ENCODE peak calls at places on chromosomes 3 and 15, in six cellular contexts. One of them, this sample, is unnamed.

GRCh38 chr3:154904328-154904727 is 175.8 kb upstream of the MME start:
- DNase-seq in heart left ventricle: no peak
- DNase-seq in ovary: no peak
- DNase-seq in spleen: no peak
- DNase-seq in esophagus squamous epithelium: no peak
- DNase-seq in breast epithelium: no peak
- DNase-seq in this sample: no peak

GRCh38 chr3:186938716-186939115 is 8.4 kb downstream of the ST6GAL1 start:
- DNase-seq in heart left ventricle: peak
- DNase-seq in ovary: no peak
- DNase-seq in spleen: no peak
- DNase-seq in esophagus squamous epithelium: no peak
- DNase-seq in breast epithelium: no peak
- DNase-seq in this sample: no peak

GRCh38 chr3:190265126-190265525 is 57.1 kb downstream of the CLDN1 start:
- DNase-seq in heart left ventricle: no peak
- DNase-seq in ovary: no peak
- DNase-seq in spleen: no peak
- DNase-seq in esophagus squamous epithelium: no peak
- DNase-seq in breast epithelium: no peak
- DNase-seq in this sample: no peak

GRCh38 chr15:101562428-101563059 is 73.0 kb upstream of the PCSK6 start:
- DNase-seq in heart left ventricle: no peak
- DNase-seq in ovary: no peak
- DNase-seq in spleen: no peak
- DNase-seq in esophagus squamous epithelium: no peak
- DNase-seq in breast epithelium: no peak
- DNase-seq in this sample: no peak

GRCh38 chr15:81480645-81481053 is 106.6 kb upstream of the TMC3 start:
- DNase-seq in heart left ventricle: peak
- DNase-seq in ovary: no peak
- DNase-seq in spleen: no peak
- DNase-seq in esophagus squamous epithelium: no peak
- DNase-seq in breast epithelium: no peak
- DNase-seq in this sample: no peak

GRCh38 chr3:13550791-13551360 is 2.0 kb downstream of the FBLN2 start:
- DNase-seq in heart left ventricle: no peak
- DNase-seq in ovary: no peak
- DNase-seq in spleen: no peak
- DNase-seq in esophagus squamous epithelium: no peak
- DNase-seq in breast epithelium: no peak
- DNase-seq in this sample: no peak

GRCh38 chr3:40990062-40990456 is 209.2 kb upstream of the CTNNB1 start:
- DNase-seq in heart left ventricle: no peak
- DNase-seq in ovary: no peak
- DNase-seq in spleen: no peak
- DNase-seq in esophagus squamous epithelium: no peak
- DNase-seq in breast epithelium: no peak
- DNase-seq in this sample: no peak

GRCh38 chr3:113663761-113664160 is 32.7 kb downstream of the USF3 start:
- DNase-seq in heart left ventricle: no peak
- DNase-seq in ovary: no peak
- DNase-seq in spleen: no peak
- DNase-seq in esophagus squamous epithelium: no peak
- DNase-seq in breast epithelium: no peak
- DNase-seq in this sample: no peak

GRCh38 chr15:90869601-90870353 is 1.4 kb downstream of the FURIN start:
- DNase-seq in heart left ventricle: peak
- DNase-seq in ovary: no peak
- DNase-seq in spleen: peak
- DNase-seq in esophagus squamous epithelium: no peak
- DNase-seq in breast epithelium: no peak
- DNase-seq in this sample: peak

GRCh38 chr3:57682284-57682683 is 10.6 kb downstream of the DENND6A start:
- DNase-seq in heart left ventricle: no peak
- DNase-seq in ovary: no peak
- DNase-seq in spleen: no peak
- DNase-seq in esophagus squamous epithelium: no peak
- DNase-seq in breast epithelium: no peak
- DNase-seq in this sample: no peak

GRCh38 chr3:188153949-188154757 is at the start of gene LPP:
- DNase-seq in heart left ventricle: peak
- DNase-seq in ovary: peak
- DNase-seq in spleen: peak
- DNase-seq in esophagus squamous epithelium: peak
- DNase-seq in breast epithelium: peak
- DNase-seq in this sample: peak

GRCh38 chr3:188151438-188151837 is 2.5 kb upstream of the LPP start:
- DNase-seq in heart left ventricle: no peak
- DNase-seq in ovary: no peak
- DNase-seq in spleen: no peak
- DNase-seq in esophagus squamous epithelium: no peak
- DNase-seq in breast epithelium: no peak
- DNase-seq in this sample: no peak

GRCh38 chr3:188152660-188153497 is 1.1 kb upstream of the LPP start:
- DNase-seq in heart left ventricle: no peak
- DNase-seq in ovary: peak
- DNase-seq in spleen: peak
- DNase-seq in esophagus squamous epithelium: no peak
- DNase-seq in breast epithelium: peak
- DNase-seq in this sample: peak

GRCh38 chr3:188154758-188155574 is 1.0 kb downstream of the LPP start:
- DNase-seq in heart left ventricle: no peak
- DNase-seq in ovary: no peak
- DNase-seq in spleen: no peak
- DNase-seq in esophagus squamous epithelium: no peak
- DNase-seq in breast epithelium: no peak
- DNase-seq in this sample: no peak

GRCh38 chr3:188153498-188153948 is 434 bp upstream of the LPP start:
- DNase-seq in heart left ventricle: peak
- DNase-seq in ovary: peak
- DNase-seq in spleen: no peak
- DNase-seq in esophagus squamous epithelium: peak
- DNase-seq in breast epithelium: no peak
- DNase-seq in this sample: peak
- TF ChIP-seq POLR2A in heart left ventricle: peak
- TF ChIP-seq POLR2A in ovary: no peak
- TF ChIP-seq POLR2A in spleen: no peak
- TF ChIP-seq POLR2A in esophagus squamous epithelium: no peak
- TF ChIP-seq POLR2A in breast epithelium: peak
- TF ChIP-seq POLR2A in this sample: no peak

GRCh38 chr3:193040836-193041672 is 123.4 kb upstream of the MB21D2 start:
- DNase-seq in heart left ventricle: no peak
- DNase-seq in ovary: no peak
- DNase-seq in spleen: no peak
- DNase-seq in esophagus squamous epithelium: no peak
- DNase-seq in breast epithelium: no peak
- DNase-seq in this sample: no peak
- TF ChIP-seq CTCF in heart left ventricle: peak
- TF ChIP-seq CTCF in ovary: peak
- TF ChIP-seq CTCF in spleen: no peak
- TF ChIP-seq CTCF in esophagus squamous epithelium: no peak
- TF ChIP-seq CTCF in breast epithelium: peak
- TF ChIP-seq CTCF in this sample: peak

GRCh38 chr3:197327701-197328100 is 29.3 kb upstream of the DLG1 start:
- DNase-seq in heart left ventricle: no peak
- DNase-seq in ovary: no peak
- DNase-seq in spleen: no peak
- DNase-seq in esophagus squamous epithelium: no peak
- DNase-seq in breast epithelium: no peak
- DNase-seq in this sample: no peak

GRCh38 chr3:197317250-197317963 is 19.0 kb upstream of the DLG1 start:
- DNase-seq in heart left ventricle: no peak
- DNase-seq in ovary: no peak
- DNase-seq in spleen: no peak
- DNase-seq in esophagus squamous epithelium: no peak
- DNase-seq in breast epithelium: no peak
- DNase-seq in this sample: no peak

GRCh38 chr3:197325773-197326172 is 27.4 kb upstream of the DLG1 start:
- DNase-seq in heart left ventricle: no peak
- DNase-seq in ovary: no peak
- DNase-seq in spleen: no peak
- DNase-seq in esophagus squamous epithelium: no peak
- DNase-seq in breast epithelium: no peak
- DNase-seq in this sample: no peak

GRCh38 chr3:197320582-197320981 is 22.2 kb upstream of the DLG1 start:
- DNase-seq in heart left ventricle: no peak
- DNase-seq in ovary: no peak
- DNase-seq in spleen: no peak
- DNase-seq in esophagus squamous epithelium: no peak
- DNase-seq in breast epithelium: no peak
- DNase-seq in this sample: no peak

GRCh38 chr3:197322149-197322548 is 23.7 kb upstream of the DLG1 start:
- DNase-seq in heart left ventricle: no peak
- DNase-seq in ovary: no peak
- DNase-seq in spleen: no peak
- DNase-seq in esophagus squamous epithelium: no peak
- DNase-seq in breast epithelium: no peak
- DNase-seq in this sample: no peak
- TF ChIP-seq POLR2A in heart left ventricle: no peak
- TF ChIP-seq POLR2A in ovary: no peak
- TF ChIP-seq POLR2A in spleen: no peak
- TF ChIP-seq POLR2A in esophagus squamous epithelium: no peak
- TF ChIP-seq POLR2A in breast epithelium: no peak
- TF ChIP-seq POLR2A in this sample: no peak

GRCh38 chr3:63662500-63662899 is 10.0 kb downstream of the SNTN start:
- DNase-seq in heart left ventricle: no peak
- DNase-seq in ovary: no peak
- DNase-seq in spleen: no peak
- DNase-seq in esophagus squamous epithelium: no peak
- DNase-seq in breast epithelium: no peak
- DNase-seq in this sample: no peak
- TF ChIP-seq CTCF in heart left ventricle: no peak
- TF ChIP-seq CTCF in ovary: no peak
- TF ChIP-seq CTCF in spleen: no peak
- TF ChIP-seq CTCF in esophagus squamous epithelium: no peak
- TF ChIP-seq CTCF in breast epithelium: no peak
- TF ChIP-seq CTCF in this sample: no peak

GRCh38 chr15:88949734-88950400 is 36.7 kb upstream of the MFGE8 start:
- DNase-seq in heart left ventricle: no peak
- DNase-seq in ovary: no peak
- DNase-seq in spleen: no peak
- DNase-seq in esophagus squamous epithelium: no peak
- DNase-seq in breast epithelium: no peak
- DNase-seq in this sample: no peak
- TF ChIP-seq POLR2A in heart left ventricle: no peak
- TF ChIP-seq POLR2A in ovary: no peak
- TF ChIP-seq POLR2A in spleen: no peak
- TF ChIP-seq POLR2A in esophagus squamous epithelium: no peak
- TF ChIP-seq POLR2A in breast epithelium: no peak
- TF ChIP-seq POLR2A in this sample: no peak